ENCODE peak calls at places on chromosomes 5 and 9, in eight cellular contexts. Q is pons, J is occipital lobe, D is psoas muscle, O is HEK293T, Y is nucleus accumbens, I is T47D, B is COR-L47. X is an unnamed sample.

GRCh38 chr9:35732185-35733108 is at the start of the genes CREB3 and TLN1:
- DNase-seq in Q (peak; percentile 99), J (peak; percentile 99), D (peak; percentile 98), O (peak; percentile 93), Y (peak; percentile 94), I (peak; percentile 88), B (peak; percentile 97), X (peak; percentile 99)

GRCh38 chr5:79850941-79851693 is 139.9 kb downstream of the MTX3 start:
- DNase-seq in Q (no peak), J (no peak), D (no peak), O (no peak), Y (no peak), I (no peak), B (no peak), X (no peak)

GRCh38 chr9:117705386-117705785 is 1.2 kb downstream of the TLR4 start:
- DNase-seq in Q (no peak), J (no peak), D (no peak), O (no peak), Y (no peak), I (no peak), B (no peak), X (no peak)

GRCh38 chr5:2302169-2302568 is 419.4 kb upstream of the IRX4 start:
- DNase-seq in Q (no peak), J (no peak), D (no peak), O (no peak), Y (no peak), I (no peak), B (no peak), X (no peak)

GRCh38 chr9:114403153-114403756 is 15.5 kb upstream of the AKNA start:
- DNase-seq in Q (no peak), J (no peak), D (no peak), O (no peak), Y (no peak), I (no peak), B (no peak), X (no peak)

GRCh38 chr5:107058239-107058638 is 612.5 kb downstream of the EFNA5 start:
- DNase-seq in Q (no peak), J (no peak), D (no peak), O (no peak), Y (no peak), I (no peak), B (no peak), X (no peak)

GRCh38 chr5:160467555-160468418 is 46.1 kb downstream of the PTTG1 start:
- DNase-seq in Q (peak; percentile 65), J (no peak), D (peak; percentile 59), O (no peak), Y (no peak), I (no peak), B (no peak), X (no peak)

GRCh38 chr9:137645211-137645610 is 26.4 kb downstream of the EHMT1 start:
- DNase-seq in Q (no peak), J (no peak), D (no peak), O (no peak), Y (no peak), I (no peak), B (no peak), X (no peak)

GRCh38 chr9:92181296-92181695 is 66.1 kb upstream of the SPTLC1 start:
- DNase-seq in Q (no peak), J (no peak), D (no peak), O (no peak), Y (no peak), I (no peak), B (no peak), X (no peak)

GRCh38 chr5:134543820-134544692 is 18.6 kb downstream of the JADE2 start:
- DNase-seq in Q (no peak), J (no peak), D (peak; percentile 14), O (no peak), Y (no peak), I (no peak), B (no peak), X (no peak)

X was measured in mesendoderm.